ENCODE peak calls at places on chromosomes 5 and 9, in ten cellular contexts. V is osteocyte, J is RWPE1, U is AG09309, Q is fibroblast of pulmonary artery, C is Calu3, O is left ventricle myocardium inferior, D is fibroblast of lung, N is tibial nerve, S is neural progenitor cell. E is an unnamed sample.

GRCh38 chr9:95363051-95363841 is 45.7 kb upstream of the FANCC start:
- DNase-seq in N (no peak), J (no peak), D (peak; percentile 51), U (no peak), O (no peak), V (no peak), C (no peak), S (no peak), Q (peak; percentile 4), E (no peak)

GRCh38 chr5:177154003-177154643 is 20.6 kb downstream of the NSD1 start:
- DNase-seq in O (no peak), D (no peak), Q (peak; percentile 31), C (no peak), N (no peak), V (no peak), U (peak; percentile 33), J (no peak), S (no peak), E (no peak)

GRCh38 chr9:134783699-134784039 is 96.9 kb upstream of the FCN2 start:
- DNase-seq in O (peak; percentile 53), J (no peak), C (no peak), S (no peak), N (peak; percentile 58), Q (peak; percentile 40), D (no peak), U (no peak), V (no peak), E (no peak)

GRCh38 chr5:72878854-72879253 is 62.4 kb downstream of the TNPO1 start:
- DNase-seq in N (no peak), Q (no peak), D (no peak), U (no peak), S (no peak), V (no peak), O (no peak), J (no peak), C (no peak), E (no peak)

GRCh38 chr9:136533775-136534157 is 12.1 kb downstream of the NOTCH1 start:
- DNase-seq in S (no peak), D (peak; percentile 36), J (peak; percentile 86), O (no peak), Q (no peak), N (no peak), C (no peak), V (no peak), U (no peak), E (peak; percentile 52)

GRCh38 chr5:95035891-95036675 is 248.8 kb downstream of the MCTP1 start:
- DNase-seq in N (no peak), O (no peak), S (no peak), C (no peak), J (no peak), U (no peak), V (no peak), D (no peak), Q (no peak), E (no peak)

GRCh38 chr9:137368431-137369110 is 54.4 kb downstream of the EXD3 start:
- DNase-seq in C (no peak), N (no peak), S (no peak), V (no peak), U (no peak), D (no peak), J (no peak), O (peak; percentile 62), Q (no peak), E (no peak)

GRCh38 chr5:50963647-50964584 is 297.5 kb downstream of the PARP8 start:
- DNase-seq in J (no peak), N (no peak), S (peak; percentile 65), Q (no peak), O (no peak), V (no peak), D (no peak), U (no peak), C (no peak), E (no peak)

GRCh38 chr5:83528439-83528769 is 56.9 kb downstream of the VCAN start:
- DNase-seq in D (peak; percentile 45), Q (peak; percentile 36), N (no peak), J (no peak), V (no peak), C (no peak), U (no peak), S (no peak), O (no peak), E (no peak)

GRCh38 chr9:131524578-131525315 is 6.3 kb downstream of the UCK1 start:
- DNase-seq in N (no peak), U (no peak), Q (no peak), O (no peak), C (no peak), S (no peak), V (no peak), J (no peak), D (peak; percentile 17), E (peak; percentile 10)

GRCh38 chr5:145925353-145925752 is 11.0 kb upstream of the SH3RF2 start:
- DNase-seq in J (peak; percentile 74), V (no peak), D (peak; percentile 98), O (no peak), Q (peak; percentile 90), S (peak; percentile 32), U (peak; percentile 88), N (no peak), C (no peak), E (no peak)

GRCh38 chr5:134120386-134121138 is 6.1 kb downstream of the TCF7 start:
- DNase-seq in C (no peak), N (no peak), O (no peak), D (no peak), U (no peak), J (no peak), S (no peak), Q (no peak), V (no peak), E (no peak)

GRCh38 chr5:147554285-147554817 is 44.5 kb upstream of the DPYSL3 start:
- DNase-seq in O (no peak), D (peak; percentile 92), U (peak; percentile 82), Q (peak; percentile 90), C (no peak), S (no peak), N (no peak), J (peak; percentile 26), V (no peak), E (no peak)

GRCh38 chr5:155768342-155768741 is 558.6 kb upstream of the SGCD start:
- DNase-seq in O (no peak), C (no peak), Q (no peak), S (no peak), U (no peak), D (no peak), J (no peak), V (no peak), N (no peak), E (no peak)

GRCh38 chr5:155773680-155774079 is 553.3 kb upstream of the SGCD start:
- DNase-seq in S (no peak), O (no peak), J (no peak), N (no peak), V (no peak), Q (no peak), D (no peak), U (no peak), C (no peak), E (no peak)

GRCh38 chr5:155767480-155767879 is 559.5 kb upstream of the SGCD start:
- DNase-seq in S (no peak), J (no peak), O (no peak), U (no peak), C (no peak), D (no peak), N (no peak), V (no peak), Q (no peak), E (no peak)

GRCh38 chr5:155772009-155772662 is 554.8 kb upstream of the SGCD start:
- DNase-seq in S (peak; percentile 29), V (no peak), J (no peak), D (no peak), N (no peak), Q (no peak), U (no peak), C (no peak), O (no peak), E (no peak)
- TF ChIP-seq CTCF in S (peak; percentile 50), V (no peak), J (no peak), D (no peak), N (no peak), Q (no peak), U (no peak), C (no peak), O (no peak), E (no peak)

GRCh38 chr5:136169218-136169617 is 23.7 kb downstream of the SMIM32 start:
- DNase-seq in D (no peak), V (no peak), S (no peak), U (no peak), J (no peak), O (no peak), N (no peak), C (no peak), Q (no peak), E (no peak)

DNA sequence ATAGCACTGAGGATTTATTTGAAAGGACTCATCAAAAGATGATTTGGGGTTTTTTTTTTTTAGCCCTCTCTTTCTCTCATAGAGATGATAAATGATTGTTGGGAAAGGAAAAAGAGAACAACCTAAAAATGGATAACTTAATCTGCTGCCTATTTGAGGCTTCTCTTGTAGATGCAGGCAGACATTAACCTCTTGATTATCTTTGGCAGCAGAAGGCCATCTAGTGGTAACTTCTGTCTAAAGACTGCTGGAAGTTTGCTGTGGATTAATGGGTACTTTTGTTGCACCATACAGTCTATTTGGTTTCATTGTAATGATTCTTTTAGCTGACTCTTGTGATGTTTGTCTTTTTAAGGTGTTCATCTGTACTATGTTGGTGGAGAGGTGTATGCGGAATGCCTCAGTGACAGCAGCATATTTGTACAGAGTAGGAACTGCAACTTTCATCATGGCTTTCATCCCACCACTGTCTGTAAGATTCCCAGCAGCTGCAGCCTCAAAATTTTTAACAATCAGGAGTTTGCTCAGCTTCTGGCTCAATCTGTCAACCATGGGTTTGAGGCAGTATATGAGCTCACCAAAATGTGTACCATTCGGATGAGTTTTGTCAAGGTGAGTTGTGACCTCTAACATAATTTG is 18.8 kb downstream of the SMIM32 start:
- DNase-seq in C (no peak), U (peak; percentile 23), J (peak; percentile 68), Q (peak; percentile 80), S (peak; percentile 50), V (no peak), O (no peak), D (peak; percentile 62), N (no peak), E (peak; percentile 52)
- TF ChIP-seq CTCF in C (peak; percentile 58), U (peak; percentile 74), J (peak; percentile 81), Q (peak; percentile 83), S (peak; percentile 69), V (peak; percentile 76), O (peak; percentile 81), D (peak; percentile 58), N (peak; percentile 43), E (peak; percentile 35)

DNA sequence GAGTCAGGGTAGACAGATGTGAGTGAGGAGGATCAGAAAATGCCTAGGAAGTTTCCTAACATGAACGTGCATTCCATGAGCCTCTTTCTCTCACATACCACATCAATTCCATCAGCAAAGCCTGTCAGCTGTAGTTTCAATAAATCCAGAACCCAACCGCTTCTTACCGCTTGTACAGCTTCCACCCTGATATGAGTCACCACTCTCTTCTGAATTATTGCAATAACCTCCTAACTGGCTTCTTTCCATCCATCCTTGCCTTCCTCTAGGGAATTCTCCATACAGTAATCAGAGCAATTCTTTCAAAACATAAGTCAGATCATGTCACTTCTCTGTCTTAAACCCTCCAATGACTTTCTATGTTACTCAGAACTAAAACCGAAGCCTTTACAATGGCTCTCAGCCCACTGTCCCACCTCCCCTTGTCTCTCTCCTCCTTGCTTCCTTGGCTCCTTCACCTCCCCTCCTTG is 8.1 kb upstream of the RAD23B start:
- DNase-seq in U (peak; percentile 99), V (no peak), J (peak; percentile 93), Q (peak; percentile 98), N (no peak), D (peak; percentile 99), O (no peak), C (no peak), S (no peak), E (no peak)
- TF ChIP-seq CTCF in U (no peak), V (no peak), J (no peak), Q (no peak), N (no peak), D (no peak), O (no peak), C (no peak), S (no peak), E (no peak)

GRCh38 chr9:38068866-38069628 is at the start of gene SHB:
- DNase-seq in Q (peak; percentile 53), S (peak; percentile 92), D (peak; percentile 43), C (peak; percentile 50), V (peak; percentile 91), J (peak; percentile 88), N (peak; percentile 56), U (no peak), O (peak; percentile 90), E (peak; percentile 98)
- TF ChIP-seq CTCF in Q (no peak), S (no peak), D (no peak), C (no peak), V (no peak), J (peak; percentile 33), N (peak; percentile 12), U (no peak), O (peak; percentile 68), E (no peak)

E was measured in GM20000.